ENCODE peak calls at places on chromosome 5, in six cellular contexts. U, M, R, P, X and B are unnamed samples.

GRCh38 chr5:32071351-32071944 is 102.7 kb downstream of the GOLPH3 start:
- DNase-seq in U (no peak), M (no peak), R (no peak), P (no peak), X (no peak), B (no peak)

GRCh38 chr5:147391781-147392180 is 118.1 kb downstream of the DPYSL3 start:
- DNase-seq in U (no peak), M (peak), R (no peak), P (peak), X (peak), B (no peak)

GRCh38 chr5:108747111-108748009 is at the start of gene FER:
- DNase-seq in U (no peak), M (peak), R (peak), P (no peak), X (peak), B (peak)

GRCh38 chr5:179158556-179158955 is 98.4 kb downstream of the ZNF354C start:
- DNase-seq in U (no peak), M (peak), R (no peak), P (peak), X (no peak), B (no peak)

GRCh38 chr5:109479260-109479860 is 69.6 kb upstream of the PJA2 start:
- DNase-seq in U (no peak), M (no peak), R (no peak), P (no peak), X (peak), B (no peak)

GRCh38 chr5:171630047-171630669 is 155.5 kb upstream of the SMIM23 start:
- DNase-seq in U (peak), M (peak), R (no peak), P (peak), X (peak), B (no peak)

GRCh38 chr5:6772886-6773285 is 59.7 kb downstream of the TENT4A start:
- DNase-seq in U (no peak), M (no peak), R (no peak), P (no peak), X (no peak), B (no peak)

GRCh38 chr5:107058239-107058638 is 612.5 kb downstream of the EFNA5 start:
- DNase-seq in U (no peak), M (no peak), R (no peak), P (no peak), X (no peak), B (no peak)

GRCh38 chr5:79878721-79879336 is 112.2 kb downstream of the MTX3 start:
- DNase-seq in U (no peak), M (no peak), R (no peak), P (no peak), X (no peak), B (peak)

GRCh38 chr5:60183881-60184280 is 290.4 kb upstream of the PDE4D start:
- DNase-seq in U (no peak), M (no peak), R (no peak), P (no peak), X (peak), B (no peak)

GRCh38 chr5:137312060-137312459 is 187.1 kb downstream of the SPOCK1 start:
- DNase-seq in U (no peak), M (peak), R (no peak), P (no peak), X (no peak), B (no peak)

GRCh38 chr5:135140805-135141204 is 106.8 kb upstream of the PITX1 start:
- DNase-seq in U (no peak), M (no peak), R (no peak), P (no peak), X (no peak), B (no peak)

GRCh38 chr5:117800261-117800660 is 1188.1 kb downstream of the DTWD2 start:
- DNase-seq in U (no peak), M (no peak), R (no peak), P (no peak), X (no peak), B (no peak)

GRCh38 chr5:33726422-33727165 is 165.2 kb downstream of the ADAMTS12 start:
- DNase-seq in U (no peak), M (no peak), R (no peak), P (no peak), X (no peak), B (no peak)

GRCh38 chr5:59416441-59416840 is 477.1 kb downstream of the PDE4D start:
- DNase-seq in U (no peak), M (no peak), R (no peak), P (no peak), X (no peak), B (no peak)

GRCh38 chr5:98570010-98570409 is 203.5 kb upstream of the RGMB start:
- DNase-seq in U (no peak), M (no peak), R (no peak), P (no peak), X (peak), B (no peak)

GRCh38 chr5:132354381-132354780 is 15.1 kb upstream of the SLC22A5 start:
- DNase-seq in U (no peak), M (no peak), R (no peak), P (no peak), X (no peak), B (no peak)

GRCh38 chr5:107671742-107672211 is 1.0 kb upstream of the EFNA5 start:
- DNase-seq in U (no peak), M (no peak), R (no peak), P (peak), X (peak), B (no peak)

GRCh38 chr5:127306647-127307046 is 16.1 kb downstream of the MEGF10 start:
- DNase-seq in U (no peak), M (no peak), R (no peak), P (no peak), X (no peak), B (no peak)

GRCh38 chr5:120405291-120405864 is 58.7 kb upstream of the PRR16 start:
- DNase-seq in U (no peak), M (no peak), R (no peak), P (no peak), X (peak), B (no peak)

GRCh38 chr5:171750316-171750788 is 35.3 kb upstream of the SMIM23 start:
- DNase-seq in U (peak), M (peak), R (no peak), P (no peak), X (no peak), B (no peak)

GRCh38 chr5:42855811-42856210 is 44.1 kb upstream of the SELENOP start:
- DNase-seq in U (no peak), M (no peak), R (no peak), P (no peak), X (no peak), B (no peak)

GRCh38 chr5:19987594-19988345 is at the start of gene CDH18:
- DNase-seq in U (peak), M (peak), R (no peak), P (peak), X (peak), B (no peak)

GRCh38 chr5:36215910-36216309 is 25.8 kb downstream of the NADK2 start:
- DNase-seq in U (no peak), M (no peak), R (no peak), P (no peak), X (no peak), B (no peak)

GRCh38 chr5:89849819-89850515 is 559.6 kb downstream of the CETN3 start:
- DNase-seq in U (no peak), M (peak), R (no peak), P (no peak), X (no peak), B (no peak)

GRCh38 chr5:35009657-35010056 is 38.1 kb downstream of the AGXT2 start:
- DNase-seq in U (no peak), M (no peak), R (no peak), P (no peak), X (no peak), B (no peak)

GRCh38 chr5:9956725-9957124 is 293.0 kb downstream of the ATPSCKMT start:
- DNase-seq in U (no peak), M (no peak), R (no peak), P (no peak), X (no peak), B (no peak)

GRCh38 chr5:124342027-124342471 is 404.4 kb downstream of the ZNF608 start:
- DNase-seq in U (no peak), M (no peak), R (no peak), P (no peak), X (no peak), B (no peak)

GRCh38 chr5:169331292-169331852 is 30.4 kb upstream of the SLIT3 start:
- DNase-seq in U (no peak), M (no peak), R (no peak), P (no peak), X (no peak), B (no peak)

GRCh38 chr5:177301503-177302165 is 1.9 kb downstream of the RAB24 start:
- DNase-seq in U (no peak), M (peak), R (no peak), P (no peak), X (no peak), B (no peak)

GRCh38 chr5:121805931-121806330 is 45.8 kb upstream of the FTMT start:
- DNase-seq in U (no peak), M (no peak), R (no peak), P (no peak), X (no peak), B (no peak)

GRCh38 chr5:173535976-173536639 is 80.3 kb downstream of the BOD1 start:
- DNase-seq in U (no peak), M (no peak), R (no peak), P (no peak), X (no peak), B (no peak)

GRCh38 chr5:54469655-54470054 is 14.2 kb downstream of the HSPB3 start:
- DNase-seq in U (no peak), M (no peak), R (no peak), P (no peak), X (no peak), B (no peak)

GRCh38 chr5:38751103-38751502 is 94.7 kb upstream of the OSMR start:
- DNase-seq in U (no peak), M (no peak), R (no peak), P (no peak), X (no peak), B (no peak)

GRCh38 chr5:71457106-71457505 is 1.7 kb downstream of the BDP1 start:
- DNase-seq in U (no peak), M (no peak), R (no peak), P (no peak), X (no peak), B (no peak)

GRCh38 chr5:137778772-137779564 is 24.8 kb upstream of the HNRNPA0 start:
- DNase-seq in U (no peak), M (no peak), R (no peak), P (no peak), X (peak), B (no peak)